ENCODE peak calls at places on chromosome 16, in four cellular contexts. A, H, V and I are unnamed samples.

GRCh38 chr16:28202147-28202746 is 9.5 kb downstream of the XPO6 start:
- DNase-seq in A (no peak), H (no peak), V (no peak), I (no peak)

GRCh38 chr16:56632160-56632847 is at the start of gene MT1M:
- DNase-seq in A (no peak), H (no peak), V (peak; percentile 44), I (no peak)

GRCh38 chr16:86257546-86257945 is 252.8 kb upstream of the FOXF1 start:
- DNase-seq in A (no peak), H (no peak), V (no peak), I (no peak)

GRCh38 chr16:67847064-67847861 is at the start of gene CENPT:
- DNase-seq in A (no peak), H (no peak), V (no peak), I (no peak)

GRCh38 chr16:56824335-56824734 is 40.7 kb upstream of the SLC12A3 start:
- DNase-seq in A (no peak), H (no peak), V (no peak), I (no peak)

GRCh38 chr16:81920498-81920897 is 90.8 kb downstream of the SDR42E1 start:
- DNase-seq in A (no peak), H (no peak), V (no peak), I (no peak)

GRCh38 chr16:4190086-4190485 is 51.8 kb downstream of the SRL start:
- DNase-seq in A (no peak), H (no peak), V (no peak), I (no peak)

GRCh38 chr16:5428932-5429331 is 331.3 kb upstream of the EEF2KMT start:
- DNase-seq in A (no peak), H (no peak), V (peak; percentile 25), I (no peak)

GRCh38 chr16:47779201-47780016 is 318.3 kb downstream of the PHKB start:
- DNase-seq in A (peak; percentile 2), H (no peak), V (no peak), I (no peak)

GRCh38 chr16:10386517-10387377 is 886 bp downstream of the ATF7IP2 start:
- DNase-seq in A (no peak), H (no peak), V (no peak), I (no peak)

GRCh38 chr16:56346131-56346890 is 79.0 kb downstream of the AMFR start:
- DNase-seq in A (no peak), H (no peak), V (no peak), I (no peak)

GRCh38 chr16:47507701-47508100 is 46.6 kb downstream of the PHKB start:
- DNase-seq in A (no peak), H (no peak), V (no peak), I (no peak)

GRCh38 chr16:68421076-68421475 is 27.2 kb downstream of the SMPD3 start:
- DNase-seq in A (no peak), H (no peak), V (no peak), I (no peak)